ENCODE peak calls at places on chromosomes 5 and 9, in ten cellular contexts. T, S, G, F, H, D, N, K, J and C are unnamed samples.
A peak's percentile ranks its signal among the peaks of the same experiment; 100 is the strongest.

GRCh38 chr9:123164285-123164684 is 104.1 kb downstream of the STRBP start:
- DNase-seq in G (no peak), F (no peak), J (no peak), N (no peak), H (no peak), K (no peak), T (peak; percentile 4), D (no peak), S (no peak), C (no peak)

GRCh38 chr5:112684737-112685136 is 52.9 kb upstream of the APC start:
- DNase-seq in T (peak; percentile 74), N (no peak), J (no peak), S (peak; percentile 88), F (no peak), G (no peak), K (no peak), H (no peak), D (no peak), C (no peak)

GRCh38 chr5:61525573-61526142 is 193.6 kb downstream of the ZSWIM6 start:
- DNase-seq in F (no peak), H (no peak), J (peak; percentile 21), K (no peak), G (no peak), S (peak; percentile 78), N (no peak), D (no peak), T (peak; percentile 7), C (no peak)

GRCh38 chr9:136538599-136539426 is 7.0 kb downstream of the NOTCH1 start:
- DNase-seq in K (peak; percentile 57), J (no peak), F (peak; percentile 75), N (peak; percentile 75), D (no peak), H (no peak), S (no peak), G (no peak), T (no peak), C (peak; percentile 38)

GRCh38 chr9:92206490-92206889 is 87.0 kb downstream of the IARS1 start:
- DNase-seq in T (peak; percentile 59), N (no peak), K (no peak), D (no peak), H (no peak), S (peak; percentile 23), F (no peak), G (no peak), J (no peak), C (no peak)

GRCh38 chr9:95189230-95190098 is 128.0 kb downstream of the FANCC start:
- DNase-seq in K (peak; percentile 23), F (no peak), H (no peak), G (peak; percentile 83), J (no peak), N (no peak), S (peak; percentile 86), D (no peak), T (peak; percentile 91), C (no peak)

GRCh38 chr5:110439280-110439679 is 287.2 kb downstream of the TMEM232 start:
- DNase-seq in T (no peak), K (no peak), N (no peak), H (no peak), D (no peak), G (no peak), J (no peak), S (no peak), F (no peak), C (no peak)

GRCh38 chr5:181138258-181138657 is 7.3 kb upstream of the OR2V1 start:
- DNase-seq in K (no peak), H (no peak), N (no peak), G (no peak), F (no peak), S (no peak), J (no peak), D (no peak), T (no peak), C (no peak)

GRCh38 chr5:141403387-141403786 is 809 bp downstream of the PCDHGA9 start:
- DNase-seq in H (no peak), S (no peak), F (peak; percentile 77), J (no peak), G (no peak), N (no peak), K (no peak), D (no peak), T (no peak), C (no peak)

GRCh38 chr5:141402553-141403328 is at the start of gene PCDHGA9:
- DNase-seq in N (no peak), T (peak; percentile 40), K (no peak), D (no peak), H (no peak), J (no peak), F (peak; percentile 77), S (peak; percentile 24), G (peak; percentile 59), C (no peak)

GRCh38 chr5:141398608-141399007 is 861 bp downstream of the PCDHGB5 start:
- DNase-seq in J (no peak), S (no peak), F (no peak), G (no peak), H (no peak), K (no peak), D (no peak), N (no peak), T (no peak), C (no peak)

GRCh38 chr5:141399555-141400258 is 2.0 kb downstream of the PCDHGB5 start:
- DNase-seq in K (no peak), S (no peak), T (no peak), D (no peak), J (no peak), H (no peak), F (no peak), N (no peak), G (peak; percentile 43), C (no peak)
- H3K9me3 ChIP-seq in K (peaks cover 93% of the 10 kb centered on the region), S (peaks cover 4% of the 10 kb centered on the region), T (peaks cover 46% of the 10 kb centered on the region), D (peaks cover 70% of the 10 kb centered on the region), J (peaks cover 27% of the 10 kb centered on the region), H (peaks cover 4% of the 10 kb centered on the region), F (peaks cover 78% of the 10 kb centered on the region), N (no peaks in the 10 kb centered on the region), G (peaks cover 98% of the 10 kb centered on the region), C (peaks cover 4% of the 10 kb centered on the region)

GRCh38 chr5:2905741-2906140 is 154.3 kb upstream of the IRX2 start:
- DNase-seq in F (no peak), S (no peak), J (no peak), G (peak; percentile 34), K (no peak), H (no peak), T (no peak), D (no peak), N (no peak), C (no peak)
- H3K9me3 ChIP-seq in F (no peaks in the 10 kb centered on the region), S (no peaks in the 10 kb centered on the region), J (no peaks in the 10 kb centered on the region), G (no peaks in the 10 kb centered on the region), K (peaks cover 4% of the 10 kb centered on the region), H (no peaks in the 10 kb centered on the region), T (peaks cover 53% of the 10 kb centered on the region), D (no peaks in the 10 kb centered on the region), N (no peaks in the 10 kb centered on the region), C (no peaks in the 10 kb centered on the region)

GRCh38 chr5:141393267-141393666 is 834 bp downstream of the PCDHGA8 start:
- DNase-seq in K (no peak), D (no peak), H (no peak), S (no peak), G (no peak), F (no peak), T (no peak), J (no peak), N (no peak), C (no peak)

GRCh38 chr5:141388661-141389060 is 1.2 kb downstream of the PCDHGB4 start:
- DNase-seq in D (no peak), T (no peak), K (no peak), F (no peak), G (no peak), H (no peak), S (no peak), N (no peak), J (no peak), C (no peak)

GRCh38 chr5:141389153-141390042 is 1.9 kb downstream of the PCDHGB4 start:
- DNase-seq in T (no peak), K (no peak), F (no peak), S (no peak), D (no peak), G (no peak), N (no peak), H (no peak), J (no peak), C (no peak)

GRCh38 chr5:141392429-141393198 is at the start of gene PCDHGA8:
- DNase-seq in S (no peak), T (peak; percentile 49), G (no peak), K (no peak), N (no peak), D (no peak), J (no peak), F (no peak), H (no peak), C (no peak)
- H3K9me3 ChIP-seq in S (peaks cover 4% of the 10 kb centered on the region), T (peaks cover 51% of the 10 kb centered on the region), G (peaks cover 98% of the 10 kb centered on the region), K (peaks cover 93% of the 10 kb centered on the region), N (no peaks in the 10 kb centered on the region), D (peaks cover 74% of the 10 kb centered on the region), J (peaks cover 57% of the 10 kb centered on the region), F (peaks cover 81% of the 10 kb centered on the region), H (peaks cover 14% of the 10 kb centered on the region), C (peaks cover 8% of the 10 kb centered on the region)

GRCh38 chr9:119005162-119005561 is 364.1 kb downstream of the BRINP1 start:
- DNase-seq in N (no peak), S (peak; percentile 59), H (peak; percentile 27), J (peak; percentile 55), D (no peak), F (no peak), T (no peak), K (no peak), G (no peak), C (no peak)

GRCh38 chr9:119004618-119004990 is 364.6 kb downstream of the BRINP1 start:
- DNase-seq in D (no peak), K (peak; percentile 48), T (peak; percentile 6), F (no peak), S (peak; percentile 90), G (peak; percentile 95), J (no peak), H (no peak), N (no peak), C (no peak)

GRCh38 chr9:119003218-119003617 is 366.0 kb downstream of the BRINP1 start:
- DNase-seq in T (peak; percentile 29), N (no peak), H (no peak), J (no peak), F (no peak), G (no peak), S (peak; percentile 92), K (no peak), D (no peak), C (no peak)

GRCh38 chr9:119009253-119009652 is 360.0 kb downstream of the BRINP1 start:
- DNase-seq in H (no peak), F (no peak), S (peak; percentile 85), G (no peak), T (no peak), N (no peak), D (no peak), J (no peak), K (no peak), C (no peak)

DNA sequence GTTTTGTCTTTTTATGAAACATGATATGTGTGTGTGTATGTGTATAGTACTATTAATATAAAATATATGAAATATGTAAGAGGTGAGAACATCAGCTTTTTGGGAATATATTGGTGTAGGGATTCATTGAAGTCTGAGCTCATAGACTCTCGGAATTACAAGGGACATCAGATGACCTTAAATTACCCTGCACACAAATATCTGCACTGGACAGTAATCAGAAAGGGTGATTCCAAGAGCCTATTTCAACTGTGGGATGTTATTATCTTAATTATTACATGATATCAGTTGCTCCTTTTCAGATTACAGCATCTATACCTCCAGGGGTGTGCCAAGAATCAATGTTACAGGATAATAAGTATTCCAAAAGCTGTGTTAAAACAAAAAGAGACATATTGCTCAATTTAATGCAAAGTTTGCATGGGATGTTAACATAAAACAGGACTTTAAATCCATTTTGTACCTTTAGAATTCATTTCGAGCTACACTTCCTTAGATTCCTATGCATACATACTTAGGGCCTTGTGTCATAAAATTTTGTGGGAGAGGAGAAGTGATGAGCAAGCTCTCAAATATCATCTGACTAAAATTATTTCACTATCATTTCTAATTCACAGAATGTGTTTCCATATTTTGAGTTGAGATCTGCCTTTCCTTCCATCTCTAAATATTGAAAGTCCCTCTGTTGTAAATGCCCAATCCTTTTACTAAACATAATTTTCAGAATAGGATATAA is 365.2 kb downstream of the BRINP1 start:
- DNase-seq in H (no peak), F (no peak), D (no peak), K (no peak), S (peak; percentile 76), T (no peak), J (no peak), N (no peak), G (no peak), C (no peak)
- H3K9me3 ChIP-seq in H (no peaks in the 10 kb centered on the region), F (no peaks in the 10 kb centered on the region), D (no peaks in the 10 kb centered on the region), K (no peaks in the 10 kb centered on the region), S (no peaks in the 10 kb centered on the region), T (peaks cover 7% of the 10 kb centered on the region), J (no peaks in the 10 kb centered on the region), N (no peaks in the 10 kb centered on the region), G (no peaks in the 10 kb centered on the region), C (no peaks in the 10 kb centered on the region)